ENCODE peak calls at places on chromosome 17, in eight cellular contexts. Q is hepatocyte; U is GM10248; S is BE2C; W is central memory CD4-positive, alpha-beta T cell; T is right lobe of liver; P is activated T-cell treated with anti-CD3 and anti-CD28 coated beads for 1 hour; N is germinal center. O is an unnamed sample.
A peak's percentile ranks its signal among the peaks of the same experiment; 100 is the strongest.

GRCh38 chr17:74779948-74780400 is 3.8 kb upstream of the NAT9 start:
- DNase-seq in N (peak; percentile 66), T (no peak), Q (no peak), S (no peak), U (peak; percentile 67), W (peak; percentile 85), P (peak; percentile 37), O (no peak)

GRCh38 chr17:78839173-78839761 is 1.3 kb downstream of the USP36 start:
- DNase-seq in T (no peak), Q (no peak), W (peak; percentile 39), N (peak; percentile 34), P (no peak), U (no peak), S (no peak), O (no peak)

GRCh38 chr17:78875331-78875730 is 27.7 kb downstream of the CEP295NL start:
- DNase-seq in W (no peak), Q (no peak), T (no peak), U (no peak), N (no peak), S (no peak), P (no peak), O (no peak)

GRCh38 chr17:80917716-80918560 is 73.7 kb upstream of the CHMP6 start:
- DNase-seq in T (no peak), Q (no peak), U (no peak), W (no peak), N (no peak), S (no peak), P (no peak), O (no peak)

GRCh38 chr17:82874011-82874835 is 34.4 kb upstream of the ZNF750 start:
- DNase-seq in P (no peak), U (no peak), S (no peak), Q (no peak), T (no peak), W (no peak), N (no peak), O (no peak)

GRCh38 chr17:40248507-40248906 is 29.4 kb downstream of the WIPF2 start:
- DNase-seq in W (no peak), S (no peak), Q (no peak), P (no peak), N (no peak), T (no peak), U (no peak), O (no peak)

GRCh38 chr17:52148288-52148968 is 10.1 kb downstream of the CA10 start:
- DNase-seq in U (no peak), P (no peak), N (no peak), T (no peak), Q (no peak), S (no peak), W (no peak), O (no peak)

GRCh38 chr17:64998436-64999190 is 57.9 kb downstream of the GNA13 start:
- DNase-seq in P (no peak), T (no peak), W (no peak), U (no peak), Q (no peak), S (no peak), N (peak; percentile 51), O (no peak)

GRCh38 chr17:81037026-81037782 is 2.3 kb downstream of the BAIAP2 start:
- DNase-seq in P (no peak), Q (no peak), T (peak; percentile 59), S (peak; percentile 74), U (no peak), N (no peak), W (no peak), O (peak; percentile 89)

O was measured in ELF-1.